ENCODE peak calls at places on chromosomes 11 and 22, in nine cellular contexts. One of them, this sample, is unnamed.

GRCh38 chr22:36374603-36375024 is 13.2 kb downstream of the MYH9 start:
- DNase-seq in NCI-H774: no peak
- DNase-seq in mammary epithelial cell: peak
- DNase-seq in kidney tubule cell: peak
- DNase-seq in HuH-7.5: no peak
- DNase-seq in transverse colon: peak
- DNase-seq in cardiac fibroblast: peak
- DNase-seq in stimulated activated CD4-positive, alpha-beta T cell treated with anti-CD3 and anti-CD28 coated beads, Interleukin-15, amount 100 ng/mL, for 24 hours: peak
- DNase-seq in NCI-H1417: no peak
- DNase-seq in this sample: no peak

GRCh38 chr11:6635082-6635932 is 16.1 kb upstream of the TPP1 start:
- DNase-seq in NCI-H774: no peak
- DNase-seq in mammary epithelial cell: no peak
- DNase-seq in kidney tubule cell: peak
- DNase-seq in HuH-7.5: peak
- DNase-seq in transverse colon: peak
- DNase-seq in cardiac fibroblast: peak
- DNase-seq in stimulated activated CD4-positive, alpha-beta T cell treated with anti-CD3 and anti-CD28 coated beads, Interleukin-15, amount 100 ng/mL, for 24 hours: no peak
- DNase-seq in NCI-H1417: no peak
- DNase-seq in this sample: no peak

GRCh38 chr11:119417726-119418540 is 5.0 kb downstream of the THY1 start:
- DNase-seq in NCI-H774: no peak
- DNase-seq in mammary epithelial cell: peak
- DNase-seq in kidney tubule cell: peak
- DNase-seq in HuH-7.5: no peak
- DNase-seq in transverse colon: no peak
- DNase-seq in cardiac fibroblast: peak
- DNase-seq in stimulated activated CD4-positive, alpha-beta T cell treated with anti-CD3 and anti-CD28 coated beads, Interleukin-15, amount 100 ng/mL, for 24 hours: no peak
- DNase-seq in NCI-H1417: no peak
- DNase-seq in this sample: no peak

GRCh38 chr22:22346401-22347107 is 102.0 kb downstream of the VPREB1 start:
- DNase-seq in NCI-H774: no peak
- DNase-seq in mammary epithelial cell: no peak
- DNase-seq in kidney tubule cell: no peak
- DNase-seq in HuH-7.5: no peak
- DNase-seq in transverse colon: no peak
- DNase-seq in cardiac fibroblast: no peak
- DNase-seq in stimulated activated CD4-positive, alpha-beta T cell treated with anti-CD3 and anti-CD28 coated beads, Interleukin-15, amount 100 ng/mL, for 24 hours: no peak
- DNase-seq in NCI-H1417: no peak
- DNase-seq in this sample: no peak

GRCh38 chr22:27433585-27434190 is 367.9 kb downstream of the MN1 start:
- DNase-seq in NCI-H774: no peak
- DNase-seq in mammary epithelial cell: peak
- DNase-seq in kidney tubule cell: no peak
- DNase-seq in HuH-7.5: no peak
- DNase-seq in transverse colon: no peak
- DNase-seq in cardiac fibroblast: no peak
- DNase-seq in stimulated activated CD4-positive, alpha-beta T cell treated with anti-CD3 and anti-CD28 coated beads, Interleukin-15, amount 100 ng/mL, for 24 hours: no peak
- DNase-seq in NCI-H1417: no peak
- DNase-seq in this sample: no peak

GRCh38 chr22:42431401-42432019 is 693 bp downstream of the NFAM1 start:
- DNase-seq in NCI-H774: no peak
- DNase-seq in mammary epithelial cell: no peak
- DNase-seq in kidney tubule cell: no peak
- DNase-seq in HuH-7.5: no peak
- DNase-seq in transverse colon: no peak
- DNase-seq in cardiac fibroblast: no peak
- DNase-seq in stimulated activated CD4-positive, alpha-beta T cell treated with anti-CD3 and anti-CD28 coated beads, Interleukin-15, amount 100 ng/mL, for 24 hours: no peak
- DNase-seq in NCI-H1417: no peak
- DNase-seq in this sample: no peak

GRCh38 chr11:122681731-122682130 is 26.2 kb downstream of the UBASH3B start:
- DNase-seq in NCI-H774: no peak
- DNase-seq in mammary epithelial cell: no peak
- DNase-seq in kidney tubule cell: peak
- DNase-seq in HuH-7.5: no peak
- DNase-seq in transverse colon: no peak
- DNase-seq in cardiac fibroblast: no peak
- DNase-seq in stimulated activated CD4-positive, alpha-beta T cell treated with anti-CD3 and anti-CD28 coated beads, Interleukin-15, amount 100 ng/mL, for 24 hours: no peak
- DNase-seq in NCI-H1417: no peak
- DNase-seq in this sample: no peak

GRCh38 chr22:39090426-39091064 is 6.5 kb upstream of the APOBEC3H start:
- DNase-seq in NCI-H774: no peak
- DNase-seq in mammary epithelial cell: peak
- DNase-seq in kidney tubule cell: no peak
- DNase-seq in HuH-7.5: no peak
- DNase-seq in transverse colon: peak
- DNase-seq in cardiac fibroblast: no peak
- DNase-seq in stimulated activated CD4-positive, alpha-beta T cell treated with anti-CD3 and anti-CD28 coated beads, Interleukin-15, amount 100 ng/mL, for 24 hours: peak
- DNase-seq in NCI-H1417: no peak
- DNase-seq in this sample: no peak

GRCh38 chr11:110629594-110629993 is 82.6 kb downstream of the ARHGAP20 start:
- DNase-seq in NCI-H774: no peak
- DNase-seq in mammary epithelial cell: no peak
- DNase-seq in kidney tubule cell: no peak
- DNase-seq in HuH-7.5: no peak
- DNase-seq in transverse colon: no peak
- DNase-seq in cardiac fibroblast: no peak
- DNase-seq in stimulated activated CD4-positive, alpha-beta T cell treated with anti-CD3 and anti-CD28 coated beads, Interleukin-15, amount 100 ng/mL, for 24 hours: no peak
- DNase-seq in NCI-H1417: no peak
- DNase-seq in this sample: no peak

GRCh38 chr22:31289335-31289734 is 3.0 kb downstream of the PIK3IP1 start:
- DNase-seq in NCI-H774: peak
- DNase-seq in mammary epithelial cell: no peak
- DNase-seq in kidney tubule cell: no peak
- DNase-seq in HuH-7.5: no peak
- DNase-seq in transverse colon: peak
- DNase-seq in cardiac fibroblast: no peak
- DNase-seq in stimulated activated CD4-positive, alpha-beta T cell treated with anti-CD3 and anti-CD28 coated beads, Interleukin-15, amount 100 ng/mL, for 24 hours: no peak
- DNase-seq in NCI-H1417: peak
- DNase-seq in this sample: no peak

GRCh38 chr11:122737951-122738693 is 82.6 kb downstream of the UBASH3B start:
- DNase-seq in NCI-H774: no peak
- DNase-seq in mammary epithelial cell: no peak
- DNase-seq in kidney tubule cell: no peak
- DNase-seq in HuH-7.5: no peak
- DNase-seq in transverse colon: no peak
- DNase-seq in cardiac fibroblast: no peak
- DNase-seq in stimulated activated CD4-positive, alpha-beta T cell treated with anti-CD3 and anti-CD28 coated beads, Interleukin-15, amount 100 ng/mL, for 24 hours: no peak
- DNase-seq in NCI-H1417: no peak
- DNase-seq in this sample: no peak

GRCh38 chr22:44676441-44677298 is 25.3 kb upstream of the PRR5 start:
- DNase-seq in NCI-H774: no peak
- DNase-seq in mammary epithelial cell: no peak
- DNase-seq in kidney tubule cell: peak
- DNase-seq in HuH-7.5: peak
- DNase-seq in transverse colon: peak
- DNase-seq in cardiac fibroblast: no peak
- DNase-seq in stimulated activated CD4-positive, alpha-beta T cell treated with anti-CD3 and anti-CD28 coated beads, Interleukin-15, amount 100 ng/mL, for 24 hours: no peak
- DNase-seq in NCI-H1417: no peak
- DNase-seq in this sample: no peak

GRCh38 chr11:124759268-124760204 is 2.6 kb downstream of the ESAM start:
- DNase-seq in NCI-H774: no peak
- DNase-seq in mammary epithelial cell: no peak
- DNase-seq in kidney tubule cell: peak
- DNase-seq in HuH-7.5: no peak
- DNase-seq in transverse colon: no peak
- DNase-seq in cardiac fibroblast: no peak
- DNase-seq in stimulated activated CD4-positive, alpha-beta T cell treated with anti-CD3 and anti-CD28 coated beads, Interleukin-15, amount 100 ng/mL, for 24 hours: no peak
- DNase-seq in NCI-H1417: no peak
- DNase-seq in this sample: no peak

GRCh38 chr22:32323513-32324164 is 34.0 kb upstream of the RFPL3 start:
- DNase-seq in NCI-H774: no peak
- DNase-seq in mammary epithelial cell: no peak
- DNase-seq in kidney tubule cell: no peak
- DNase-seq in HuH-7.5: no peak
- DNase-seq in transverse colon: no peak
- DNase-seq in cardiac fibroblast: no peak
- DNase-seq in stimulated activated CD4-positive, alpha-beta T cell treated with anti-CD3 and anti-CD28 coated beads, Interleukin-15, amount 100 ng/mL, for 24 hours: no peak
- DNase-seq in NCI-H1417: no peak
- DNase-seq in this sample: no peak

This sample was measured in GM12892.